ENCODE peak calls at places on chromosomes 16 and 17, in six cellular contexts. V is Right ventricle myocardium superior; T is esophagus squamous epithelium; Y is activated CD4-positive, alpha-beta T cell treated with anti-CD3 and anti-CD28 coated beads, Interleukin-2, amount 10 ng/mL, durations not matched to agents 7 days and 5 days; H is GM04504; L is RCC 7860. C is an unnamed sample.
A peak's percentile ranks its signal among the peaks of the same experiment; 100 is the strongest.

GRCh38 chr17:74442670-74443515 is 11.0 kb downstream of the GPRC5C start:
- DNase-seq in H (no peak), Y (no peak), L (no peak), T (no peak), V (peak; percentile 97), C (peak; percentile 64)

GRCh38 chr16:20308801-20309590 is 18.3 kb downstream of the GP2 start:
- DNase-seq in T (no peak), H (no peak), Y (no peak), L (no peak), V (no peak), C (no peak)

GRCh38 chr16:75293746-75294145 is 42.3 kb upstream of the BCAR1 start:
- DNase-seq in H (no peak), V (no peak), L (no peak), Y (no peak), T (no peak), C (no peak)

GRCh38 chr17:36598951-36599401 is 2.4 kb upstream of the MRM1 start:
- DNase-seq in V (no peak), T (no peak), L (no peak), H (no peak), Y (no peak), C (no peak)

GRCh38 chr16:68700120-68700519 is 37.0 kb upstream of the CDH1 start:
- DNase-seq in H (no peak), V (no peak), Y (no peak), T (no peak), L (no peak), C (no peak)

GRCh38 chr16:49019826-49020401 is 261.7 kb downstream of the CBLN1 start:
- DNase-seq in T (no peak), Y (no peak), V (no peak), L (no peak), H (no peak), C (peak; percentile 74)

GRCh38 chr16:57632568-57632967 is 4.1 kb downstream of the ADGRG1 start:
- DNase-seq in T (no peak), Y (no peak), V (peak; percentile 54), H (no peak), L (no peak), C (no peak)

GRCh38 chr17:64718058-64718457 is 56.0 kb upstream of the SMURF2 start:
- DNase-seq in H (no peak), V (no peak), L (peak; percentile 35), T (no peak), Y (no peak), C (no peak)

GRCh38 chr16:31129568-31130335 is 5.8 kb downstream of the PRSS8 start:
- DNase-seq in H (no peak), V (peak; percentile 82), T (no peak), Y (no peak), L (no peak), C (no peak)

GRCh38 chr16:58040945-58041627 is 15.5 kb downstream of the MMP15 start:
- DNase-seq in T (no peak), V (no peak), Y (no peak), H (no peak), L (no peak), C (no peak)

GRCh38 chr17:7714721-7715594 is 2.6 kb upstream of the DNAH2 start:
- DNase-seq in L (no peak), T (no peak), H (no peak), Y (no peak), V (no peak), C (no peak)

C was measured in cerebellar nuclear complex.